ENCODE peak calls at places on chromosomes 7 and 10, in seven cellular contexts. One of them, this sample, is unnamed.

GRCh38 chr7:45689797-45690761 is 115.9 kb downstream of the ADCY1 start:
- DNase-seq in activated CD8-positive, alpha-beta T cell treated with anti-CD3 and anti-CD28 coated beads for 36 hours: no peak
- DNase-seq in heart left ventricle: no peak
- DNase-seq in left ventricle myocardium inferior: no peak
- DNase-seq in right atrium auricular region: peak
- DNase-seq in GM12864: no peak
- DNase-seq in mesothelial cell of epicardium: no peak
- DNase-seq in this sample: no peak

GRCh38 chr7:128783143-128783799 is 7.7 kb upstream of the OPN1SW start:
- DNase-seq in activated CD8-positive, alpha-beta T cell treated with anti-CD3 and anti-CD28 coated beads for 36 hours: peak
- DNase-seq in left ventricle myocardium inferior: peak
- DNase-seq in mesothelial cell of epicardium: peak
- DNase-seq in heart left ventricle: peak
- DNase-seq in right atrium auricular region: no peak
- DNase-seq in GM12864: no peak
- DNase-seq in this sample: no peak

GRCh38 chr10:55212051-55212450 is 411.0 kb upstream of the PCDH15 start:
- DNase-seq in GM12864: no peak
- DNase-seq in left ventricle myocardium inferior: no peak
- DNase-seq in right atrium auricular region: no peak
- DNase-seq in mesothelial cell of epicardium: no peak
- DNase-seq in activated CD8-positive, alpha-beta T cell treated with anti-CD3 and anti-CD28 coated beads for 36 hours: no peak
- DNase-seq in heart left ventricle: no peak
- DNase-seq in this sample: no peak

GRCh38 chr7:152411389-152411788 is 24.4 kb downstream of the KMT2C start:
- DNase-seq in heart left ventricle: no peak
- DNase-seq in right atrium auricular region: no peak
- DNase-seq in GM12864: no peak
- DNase-seq in activated CD8-positive, alpha-beta T cell treated with anti-CD3 and anti-CD28 coated beads for 36 hours: no peak
- DNase-seq in mesothelial cell of epicardium: no peak
- DNase-seq in left ventricle myocardium inferior: no peak
- DNase-seq in this sample: no peak

GRCh38 chr10:133183646-133184378 is 23.8 kb downstream of the KNDC1 start:
- DNase-seq in left ventricle myocardium inferior: no peak
- DNase-seq in mesothelial cell of epicardium: no peak
- DNase-seq in GM12864: no peak
- DNase-seq in activated CD8-positive, alpha-beta T cell treated with anti-CD3 and anti-CD28 coated beads for 36 hours: no peak
- DNase-seq in heart left ventricle: peak
- DNase-seq in right atrium auricular region: no peak
- DNase-seq in this sample: no peak

GRCh38 chr7:132001166-132001565 is 444.7 kb upstream of the PODXL start:
- DNase-seq in right atrium auricular region: no peak
- DNase-seq in GM12864: no peak
- DNase-seq in heart left ventricle: no peak
- DNase-seq in mesothelial cell of epicardium: no peak
- DNase-seq in left ventricle myocardium inferior: no peak
- DNase-seq in activated CD8-positive, alpha-beta T cell treated with anti-CD3 and anti-CD28 coated beads for 36 hours: no peak
- DNase-seq in this sample: no peak

GRCh38 chr10:33345236-33345635 is 10.8 kb upstream of the NRP1 start:
- DNase-seq in heart left ventricle: no peak
- DNase-seq in activated CD8-positive, alpha-beta T cell treated with anti-CD3 and anti-CD28 coated beads for 36 hours: no peak
- DNase-seq in mesothelial cell of epicardium: no peak
- DNase-seq in left ventricle myocardium inferior: no peak
- DNase-seq in right atrium auricular region: no peak
- DNase-seq in GM12864: no peak
- DNase-seq in this sample: no peak

GRCh38 chr7:147153571-147153970 is 1037.0 kb downstream of the CNTNAP2 start:
- DNase-seq in GM12864: no peak
- DNase-seq in right atrium auricular region: no peak
- DNase-seq in left ventricle myocardium inferior: no peak
- DNase-seq in activated CD8-positive, alpha-beta T cell treated with anti-CD3 and anti-CD28 coated beads for 36 hours: no peak
- DNase-seq in mesothelial cell of epicardium: no peak
- DNase-seq in heart left ventricle: no peak
- DNase-seq in this sample: no peak

GRCh38 chr10:62005687-62006086 is 104.2 kb downstream of the ARID5B start:
- DNase-seq in heart left ventricle: no peak
- DNase-seq in GM12864: no peak
- DNase-seq in mesothelial cell of epicardium: no peak
- DNase-seq in right atrium auricular region: no peak
- DNase-seq in left ventricle myocardium inferior: no peak
- DNase-seq in activated CD8-positive, alpha-beta T cell treated with anti-CD3 and anti-CD28 coated beads for 36 hours: no peak
- DNase-seq in this sample: no peak

GRCh38 chr7:42502022-42502421 is 265.0 kb upstream of the GLI3 start:
- DNase-seq in GM12864: no peak
- DNase-seq in activated CD8-positive, alpha-beta T cell treated with anti-CD3 and anti-CD28 coated beads for 36 hours: no peak
- DNase-seq in mesothelial cell of epicardium: no peak
- DNase-seq in heart left ventricle: no peak
- DNase-seq in left ventricle myocardium inferior: no peak
- DNase-seq in right atrium auricular region: no peak
- DNase-seq in this sample: no peak

GRCh38 chr10:18271481-18271880 is 131.3 kb downstream of the CACNB2 start:
- DNase-seq in activated CD8-positive, alpha-beta T cell treated with anti-CD3 and anti-CD28 coated beads for 36 hours: no peak
- DNase-seq in left ventricle myocardium inferior: no peak
- DNase-seq in mesothelial cell of epicardium: no peak
- DNase-seq in right atrium auricular region: no peak
- DNase-seq in GM12864: no peak
- DNase-seq in heart left ventricle: no peak
- DNase-seq in this sample: no peak

GRCh38 chr10:49183596-49184542 is 4.3 kb downstream of the TMEM273 start:
- DNase-seq in left ventricle myocardium inferior: no peak
- DNase-seq in right atrium auricular region: peak
- DNase-seq in activated CD8-positive, alpha-beta T cell treated with anti-CD3 and anti-CD28 coated beads for 36 hours: peak
- DNase-seq in heart left ventricle: no peak
- DNase-seq in GM12864: no peak
- DNase-seq in mesothelial cell of epicardium: no peak
- DNase-seq in this sample: no peak

GRCh38 chr10:21509391-21510217 is 15.9 kb downstream of the SKIDA1 start:
- DNase-seq in heart left ventricle: no peak
- DNase-seq in GM12864: no peak
- DNase-seq in right atrium auricular region: no peak
- DNase-seq in left ventricle myocardium inferior: no peak
- DNase-seq in activated CD8-positive, alpha-beta T cell treated with anti-CD3 and anti-CD28 coated beads for 36 hours: no peak
- DNase-seq in mesothelial cell of epicardium: no peak
- DNase-seq in this sample: peak

GRCh38 chr10:99874341-99875085 is 92.1 kb downstream of the ABCC2 start:
- DNase-seq in mesothelial cell of epicardium: no peak
- DNase-seq in activated CD8-positive, alpha-beta T cell treated with anti-CD3 and anti-CD28 coated beads for 36 hours: no peak
- DNase-seq in heart left ventricle: no peak
- DNase-seq in GM12864: no peak
- DNase-seq in left ventricle myocardium inferior: no peak
- DNase-seq in right atrium auricular region: no peak
- DNase-seq in this sample: no peak

GRCh38 chr7:2112261-2113203 is 120.2 kb downstream of the MAD1L1 start:
- DNase-seq in mesothelial cell of epicardium: no peak
- DNase-seq in activated CD8-positive, alpha-beta T cell treated with anti-CD3 and anti-CD28 coated beads for 36 hours: no peak
- DNase-seq in GM12864: no peak
- DNase-seq in right atrium auricular region: no peak
- DNase-seq in left ventricle myocardium inferior: no peak
- DNase-seq in heart left ventricle: no peak
- DNase-seq in this sample: no peak

GRCh38 chr7:101554584-101555268 is 74.4 kb downstream of the MYL10 start:
- DNase-seq in activated CD8-positive, alpha-beta T cell treated with anti-CD3 and anti-CD28 coated beads for 36 hours: no peak
- DNase-seq in GM12864: no peak
- DNase-seq in left ventricle myocardium inferior: no peak
- DNase-seq in mesothelial cell of epicardium: peak
- DNase-seq in right atrium auricular region: no peak
- DNase-seq in heart left ventricle: no peak
- DNase-seq in this sample: no peak

GRCh38 chr10:3652886-3653285 is 132.1 kb downstream of the KLF6 start:
- DNase-seq in right atrium auricular region: no peak
- DNase-seq in mesothelial cell of epicardium: no peak
- DNase-seq in left ventricle myocardium inferior: no peak
- DNase-seq in heart left ventricle: no peak
- DNase-seq in activated CD8-positive, alpha-beta T cell treated with anti-CD3 and anti-CD28 coated beads for 36 hours: peak
- DNase-seq in GM12864: no peak
- DNase-seq in this sample: no peak

GRCh38 chr7:43944286-43944685 is 18.1 kb downstream of the UBE2D4 start:
- DNase-seq in right atrium auricular region: no peak
- DNase-seq in left ventricle myocardium inferior: no peak
- DNase-seq in activated CD8-positive, alpha-beta T cell treated with anti-CD3 and anti-CD28 coated beads for 36 hours: no peak
- DNase-seq in heart left ventricle: no peak
- DNase-seq in mesothelial cell of epicardium: no peak
- DNase-seq in GM12864: no peak
- DNase-seq in this sample: no peak

GRCh38 chr7:43943702-43944187 is 17.5 kb downstream of the UBE2D4 start:
- DNase-seq in right atrium auricular region: no peak
- DNase-seq in heart left ventricle: no peak
- DNase-seq in activated CD8-positive, alpha-beta T cell treated with anti-CD3 and anti-CD28 coated beads for 36 hours: no peak
- DNase-seq in left ventricle myocardium inferior: no peak
- DNase-seq in GM12864: no peak
- DNase-seq in mesothelial cell of epicardium: no peak
- DNase-seq in this sample: no peak

GRCh38 chr7:43938892-43939482 is 12.8 kb downstream of the UBE2D4 start:
- DNase-seq in right atrium auricular region: no peak
- DNase-seq in heart left ventricle: no peak
- DNase-seq in left ventricle myocardium inferior: no peak
- DNase-seq in GM12864: no peak
- DNase-seq in activated CD8-positive, alpha-beta T cell treated with anti-CD3 and anti-CD28 coated beads for 36 hours: no peak
- DNase-seq in mesothelial cell of epicardium: no peak
- DNase-seq in this sample: no peak

GRCh38 chr7:43937444-43937843 is 11.2 kb downstream of the UBE2D4 start:
- DNase-seq in right atrium auricular region: no peak
- DNase-seq in heart left ventricle: no peak
- DNase-seq in mesothelial cell of epicardium: no peak
- DNase-seq in GM12864: no peak
- DNase-seq in left ventricle myocardium inferior: no peak
- DNase-seq in activated CD8-positive, alpha-beta T cell treated with anti-CD3 and anti-CD28 coated beads for 36 hours: no peak
- DNase-seq in this sample: no peak

GRCh38 chr7:43942997-43943701 is 16.9 kb downstream of the UBE2D4 start:
- DNase-seq in right atrium auricular region: no peak
- DNase-seq in left ventricle myocardium inferior: no peak
- DNase-seq in mesothelial cell of epicardium: no peak
- DNase-seq in GM12864: no peak
- DNase-seq in heart left ventricle: no peak
- DNase-seq in activated CD8-positive, alpha-beta T cell treated with anti-CD3 and anti-CD28 coated beads for 36 hours: no peak
- DNase-seq in this sample: no peak
- TF ChIP-seq CTCF in right atrium auricular region: no peak
- TF ChIP-seq CTCF in left ventricle myocardium inferior: no peak
- TF ChIP-seq CTCF in mesothelial cell of epicardium: no peak
- TF ChIP-seq CTCF in GM12864: peak
- TF ChIP-seq CTCF in heart left ventricle: no peak
- TF ChIP-seq CTCF in activated CD8-positive, alpha-beta T cell treated with anti-CD3 and anti-CD28 coated beads for 36 hours: no peak
- TF ChIP-seq CTCF in this sample: no peak

GRCh38 chr10:23337616-23338015 is 7.0 kb downstream of the C10orf67 start:
- DNase-seq in GM12864: no peak
- DNase-seq in left ventricle myocardium inferior: no peak
- DNase-seq in right atrium auricular region: no peak
- DNase-seq in heart left ventricle: no peak
- DNase-seq in mesothelial cell of epicardium: no peak
- DNase-seq in activated CD8-positive, alpha-beta T cell treated with anti-CD3 and anti-CD28 coated beads for 36 hours: peak
- DNase-seq in this sample: no peak

GRCh38 chr10:23341004-23341403 is 3.6 kb downstream of the C10orf67 start:
- DNase-seq in heart left ventricle: no peak
- DNase-seq in GM12864: no peak
- DNase-seq in mesothelial cell of epicardium: no peak
- DNase-seq in activated CD8-positive, alpha-beta T cell treated with anti-CD3 and anti-CD28 coated beads for 36 hours: peak
- DNase-seq in right atrium auricular region: no peak
- DNase-seq in left ventricle myocardium inferior: no peak
- DNase-seq in this sample: no peak

GRCh38 chr10:23338886-23339285 is 5.7 kb downstream of the C10orf67 start:
- DNase-seq in GM12864: no peak
- DNase-seq in activated CD8-positive, alpha-beta T cell treated with anti-CD3 and anti-CD28 coated beads for 36 hours: no peak
- DNase-seq in left ventricle myocardium inferior: no peak
- DNase-seq in mesothelial cell of epicardium: no peak
- DNase-seq in heart left ventricle: no peak
- DNase-seq in right atrium auricular region: no peak
- DNase-seq in this sample: no peak

GRCh38 chr10:23340346-23340745 is 4.3 kb downstream of the C10orf67 start:
- DNase-seq in GM12864: no peak
- DNase-seq in right atrium auricular region: no peak
- DNase-seq in heart left ventricle: no peak
- DNase-seq in left ventricle myocardium inferior: no peak
- DNase-seq in mesothelial cell of epicardium: no peak
- DNase-seq in activated CD8-positive, alpha-beta T cell treated with anti-CD3 and anti-CD28 coated beads for 36 hours: no peak
- DNase-seq in this sample: no peak

GRCh38 chr10:23338155-23338828 is 6.3 kb downstream of the C10orf67 start:
- DNase-seq in right atrium auricular region: no peak
- DNase-seq in heart left ventricle: no peak
- DNase-seq in left ventricle myocardium inferior: no peak
- DNase-seq in mesothelial cell of epicardium: no peak
- DNase-seq in GM12864: no peak
- DNase-seq in activated CD8-positive, alpha-beta T cell treated with anti-CD3 and anti-CD28 coated beads for 36 hours: no peak
- DNase-seq in this sample: no peak
- TF ChIP-seq CTCF in right atrium auricular region: no peak
- TF ChIP-seq CTCF in heart left ventricle: no peak
- TF ChIP-seq CTCF in left ventricle myocardium inferior: no peak
- TF ChIP-seq CTCF in mesothelial cell of epicardium: no peak
- TF ChIP-seq CTCF in GM12864: no peak
- TF ChIP-seq CTCF in activated CD8-positive, alpha-beta T cell treated with anti-CD3 and anti-CD28 coated beads for 36 hours: no peak
- TF ChIP-seq CTCF in this sample: no peak

DNA sequence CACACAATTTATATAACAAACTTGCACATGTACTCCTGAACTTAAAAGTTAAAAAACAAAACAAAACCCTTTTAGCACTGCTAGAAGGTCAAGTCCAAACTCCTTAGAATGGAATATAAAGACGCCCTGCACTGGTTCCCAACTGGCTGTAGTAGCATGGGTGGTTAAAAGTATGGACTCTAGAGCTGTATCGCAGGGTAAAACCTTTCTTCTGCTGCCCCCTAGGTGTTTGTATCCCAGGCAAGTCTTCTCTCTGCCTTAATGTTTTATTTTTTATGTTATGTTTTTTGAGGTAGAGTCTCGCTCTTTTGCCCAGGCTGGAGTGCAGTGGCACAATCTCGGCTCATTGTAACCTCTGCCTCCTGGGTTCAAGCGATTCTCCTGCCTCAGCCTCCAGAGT is 35.2 kb downstream of the LSMEM1 start:
- DNase-seq in left ventricle myocardium inferior: no peak
- DNase-seq in mesothelial cell of epicardium: no peak
- DNase-seq in activated CD8-positive, alpha-beta T cell treated with anti-CD3 and anti-CD28 coated beads for 36 hours: no peak
- DNase-seq in GM12864: no peak
- DNase-seq in heart left ventricle: no peak
- DNase-seq in right atrium auricular region: no peak
- DNase-seq in this sample: no peak
- TF ChIP-seq CTCF in left ventricle myocardium inferior: no peak
- TF ChIP-seq CTCF in mesothelial cell of epicardium: no peak
- TF ChIP-seq CTCF in activated CD8-positive, alpha-beta T cell treated with anti-CD3 and anti-CD28 coated beads for 36 hours: no peak
- TF ChIP-seq CTCF in GM12864: no peak
- TF ChIP-seq CTCF in heart left ventricle: no peak
- TF ChIP-seq CTCF in right atrium auricular region: no peak
- TF ChIP-seq CTCF in this sample: no peak

DNA sequence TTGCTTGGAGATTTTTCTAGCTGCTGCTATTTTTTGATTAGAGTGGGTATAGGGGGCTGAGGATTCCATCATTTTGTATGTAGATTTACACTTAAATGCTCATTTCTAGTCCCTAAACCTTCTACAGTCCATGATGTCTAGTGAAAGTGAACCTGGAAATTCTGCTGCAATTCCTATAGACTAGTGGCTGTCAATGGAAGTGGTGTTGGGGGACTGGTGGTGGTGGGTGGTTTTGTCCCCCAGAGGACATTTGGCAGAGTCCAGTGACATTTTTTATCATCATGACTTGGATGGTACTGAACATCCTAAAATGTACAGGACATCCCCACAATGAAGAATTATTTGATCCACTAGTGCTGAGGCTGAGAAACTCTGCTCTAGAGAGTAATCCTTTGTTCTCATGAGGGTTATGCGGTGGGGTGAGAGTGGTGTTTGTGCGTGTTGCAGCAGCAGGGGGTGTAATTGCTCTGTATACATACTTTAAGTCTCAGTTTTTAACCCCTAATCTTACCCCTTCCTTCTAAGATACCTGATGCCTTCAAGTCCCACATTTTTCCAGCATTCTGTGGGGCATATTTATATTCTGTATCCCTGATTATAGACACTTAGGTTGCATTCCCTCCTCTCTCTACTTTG is 35.0 kb downstream of the KIF11 start:
- DNase-seq in mesothelial cell of epicardium: no peak
- DNase-seq in heart left ventricle: no peak
- DNase-seq in right atrium auricular region: no peak
- DNase-seq in GM12864: no peak
- DNase-seq in activated CD8-positive, alpha-beta T cell treated with anti-CD3 and anti-CD28 coated beads for 36 hours: no peak
- DNase-seq in left ventricle myocardium inferior: no peak
- DNase-seq in this sample: no peak
- TF ChIP-seq CTCF in mesothelial cell of epicardium: no peak
- TF ChIP-seq CTCF in heart left ventricle: no peak
- TF ChIP-seq CTCF in right atrium auricular region: no peak
- TF ChIP-seq CTCF in GM12864: no peak
- TF ChIP-seq CTCF in activated CD8-positive, alpha-beta T cell treated with anti-CD3 and anti-CD28 coated beads for 36 hours: no peak
- TF ChIP-seq CTCF in left ventricle myocardium inferior: no peak
- TF ChIP-seq CTCF in this sample: no peak

This sample was measured in GM20000.